ENCODE peak calls at places on chromosomes 11 and 22, in nine cellular contexts. One of them, this sample, is unnamed.

GRCh38 chr11:35261197-35261596 is 122.2 kb downstream of the CD44 start:
- DNase-seq in stimulated activated CD4-positive, alpha-beta T cell treated with anti-CD3 and anti-CD28 coated beads, TNF-alpha, amount 100 ng/mL, for 48 hours: no peak
- DNase-seq in IMR-90: no peak
- DNase-seq in astrocyte of the spinal cord: no peak
- DNase-seq in CD4-positive, alpha-beta memory T cell: no peak
- DNase-seq in NCI-H2107: no peak
- DNase-seq in heart left ventricle: no peak
- DNase-seq in AG04450: no peak
- DNase-seq in Calu3: no peak
- DNase-seq in this sample: no peak

GRCh38 chr11:118153516-118153915 is 893 bp upstream of the SCN4B start:
- DNase-seq in stimulated activated CD4-positive, alpha-beta T cell treated with anti-CD3 and anti-CD28 coated beads, TNF-alpha, amount 100 ng/mL, for 48 hours: no peak
- DNase-seq in IMR-90: no peak
- DNase-seq in astrocyte of the spinal cord: no peak
- DNase-seq in CD4-positive, alpha-beta memory T cell: no peak
- DNase-seq in NCI-H2107: no peak
- DNase-seq in heart left ventricle: peak; percentile 43
- DNase-seq in AG04450: no peak
- DNase-seq in Calu3: no peak
- DNase-seq in this sample: no peak

GRCh38 chr11:65421204-65422103 is 1.1 kb upstream of the NEAT1 start:
- DNase-seq in stimulated activated CD4-positive, alpha-beta T cell treated with anti-CD3 and anti-CD28 coated beads, TNF-alpha, amount 100 ng/mL, for 48 hours: no peak
- DNase-seq in IMR-90: peak; percentile 99
- DNase-seq in astrocyte of the spinal cord: peak; percentile 97
- DNase-seq in CD4-positive, alpha-beta memory T cell: peak; percentile 91
- DNase-seq in NCI-H2107: peak; percentile 82
- DNase-seq in heart left ventricle: peak; percentile 91
- DNase-seq in AG04450: peak; percentile 97
- DNase-seq in Calu3: peak; percentile 88
- DNase-seq in this sample: peak; percentile 97

GRCh38 chr22:47593911-47594311 is 831.5 kb downstream of the TBC1D22A start:
- DNase-seq in stimulated activated CD4-positive, alpha-beta T cell treated with anti-CD3 and anti-CD28 coated beads, TNF-alpha, amount 100 ng/mL, for 48 hours: no peak
- DNase-seq in IMR-90: no peak
- DNase-seq in astrocyte of the spinal cord: no peak
- DNase-seq in CD4-positive, alpha-beta memory T cell: no peak
- DNase-seq in NCI-H2107: no peak
- DNase-seq in heart left ventricle: no peak
- DNase-seq in AG04450: no peak
- DNase-seq in Calu3: no peak
- DNase-seq in this sample: no peak

GRCh38 chr11:119284344-119285157 is 32.4 kb downstream of the MCAM start:
- DNase-seq in stimulated activated CD4-positive, alpha-beta T cell treated with anti-CD3 and anti-CD28 coated beads, TNF-alpha, amount 100 ng/mL, for 48 hours: no peak
- DNase-seq in IMR-90: peak; percentile 47
- DNase-seq in astrocyte of the spinal cord: peak; percentile 55
- DNase-seq in CD4-positive, alpha-beta memory T cell: peak; percentile 63
- DNase-seq in NCI-H2107: no peak
- DNase-seq in heart left ventricle: no peak
- DNase-seq in AG04450: no peak
- DNase-seq in Calu3: peak; percentile 4
- DNase-seq in this sample: no peak

GRCh38 chr22:46081831-46082210 is 68.5 kb upstream of the PPARA start:
- DNase-seq in stimulated activated CD4-positive, alpha-beta T cell treated with anti-CD3 and anti-CD28 coated beads, TNF-alpha, amount 100 ng/mL, for 48 hours: no peak
- DNase-seq in IMR-90: no peak
- DNase-seq in astrocyte of the spinal cord: no peak
- DNase-seq in CD4-positive, alpha-beta memory T cell: no peak
- DNase-seq in NCI-H2107: no peak
- DNase-seq in heart left ventricle: peak; percentile 55
- DNase-seq in AG04450: no peak
- DNase-seq in Calu3: no peak
- DNase-seq in this sample: no peak

GRCh38 chr11:20275987-20276660 is 87.4 kb upstream of the HTATIP2 start:
- DNase-seq in stimulated activated CD4-positive, alpha-beta T cell treated with anti-CD3 and anti-CD28 coated beads, TNF-alpha, amount 100 ng/mL, for 48 hours: no peak
- DNase-seq in IMR-90: no peak
- DNase-seq in astrocyte of the spinal cord: no peak
- DNase-seq in CD4-positive, alpha-beta memory T cell: no peak
- DNase-seq in NCI-H2107: no peak
- DNase-seq in heart left ventricle: no peak
- DNase-seq in AG04450: no peak
- DNase-seq in Calu3: no peak
- DNase-seq in this sample: no peak

GRCh38 chr22:36323182-36323854 is 64.4 kb downstream of the MYH9 start:
- DNase-seq in stimulated activated CD4-positive, alpha-beta T cell treated with anti-CD3 and anti-CD28 coated beads, TNF-alpha, amount 100 ng/mL, for 48 hours: no peak
- DNase-seq in IMR-90: peak; percentile 71
- DNase-seq in astrocyte of the spinal cord: peak; percentile 63
- DNase-seq in CD4-positive, alpha-beta memory T cell: no peak
- DNase-seq in NCI-H2107: peak; percentile 76
- DNase-seq in heart left ventricle: peak; percentile 76
- DNase-seq in AG04450: no peak
- DNase-seq in Calu3: no peak
- DNase-seq in this sample: peak; percentile 38

GRCh38 chr11:114080769-114081168 is 21.3 kb downstream of the ZBTB16 start:
- DNase-seq in stimulated activated CD4-positive, alpha-beta T cell treated with anti-CD3 and anti-CD28 coated beads, TNF-alpha, amount 100 ng/mL, for 48 hours: no peak
- DNase-seq in IMR-90: no peak
- DNase-seq in astrocyte of the spinal cord: no peak
- DNase-seq in CD4-positive, alpha-beta memory T cell: no peak
- DNase-seq in NCI-H2107: no peak
- DNase-seq in heart left ventricle: no peak
- DNase-seq in AG04450: no peak
- DNase-seq in Calu3: no peak
- DNase-seq in this sample: no peak

GRCh38 chr11:45683285-45684058 is 18.1 kb upstream of the CHST1 start:
- DNase-seq in stimulated activated CD4-positive, alpha-beta T cell treated with anti-CD3 and anti-CD28 coated beads, TNF-alpha, amount 100 ng/mL, for 48 hours: no peak
- DNase-seq in IMR-90: no peak
- DNase-seq in astrocyte of the spinal cord: no peak
- DNase-seq in CD4-positive, alpha-beta memory T cell: no peak
- DNase-seq in NCI-H2107: no peak
- DNase-seq in heart left ventricle: no peak
- DNase-seq in AG04450: no peak
- DNase-seq in Calu3: no peak
- DNase-seq in this sample: no peak

GRCh38 chr11:119473226-119473625 is 50.3 kb upstream of the THY1 start:
- DNase-seq in stimulated activated CD4-positive, alpha-beta T cell treated with anti-CD3 and anti-CD28 coated beads, TNF-alpha, amount 100 ng/mL, for 48 hours: no peak
- DNase-seq in IMR-90: no peak
- DNase-seq in astrocyte of the spinal cord: no peak
- DNase-seq in CD4-positive, alpha-beta memory T cell: no peak
- DNase-seq in NCI-H2107: no peak
- DNase-seq in heart left ventricle: no peak
- DNase-seq in AG04450: no peak
- DNase-seq in Calu3: no peak
- DNase-seq in this sample: no peak

GRCh38 chr22:28171713-28172112 is 252.7 kb upstream of the PITPNB start:
- DNase-seq in stimulated activated CD4-positive, alpha-beta T cell treated with anti-CD3 and anti-CD28 coated beads, TNF-alpha, amount 100 ng/mL, for 48 hours: no peak
- DNase-seq in IMR-90: no peak
- DNase-seq in astrocyte of the spinal cord: no peak
- DNase-seq in CD4-positive, alpha-beta memory T cell: no peak
- DNase-seq in NCI-H2107: no peak
- DNase-seq in heart left ventricle: no peak
- DNase-seq in AG04450: no peak
- DNase-seq in Calu3: no peak
- DNase-seq in this sample: no peak

GRCh38 chr22:40426671-40427070 is 56.3 kb downstream of the SGSM3 start:
- DNase-seq in stimulated activated CD4-positive, alpha-beta T cell treated with anti-CD3 and anti-CD28 coated beads, TNF-alpha, amount 100 ng/mL, for 48 hours: no peak
- DNase-seq in IMR-90: peak; percentile 88
- DNase-seq in astrocyte of the spinal cord: peak; percentile 61
- DNase-seq in CD4-positive, alpha-beta memory T cell: no peak
- DNase-seq in NCI-H2107: peak; percentile 56
- DNase-seq in heart left ventricle: no peak
- DNase-seq in AG04450: no peak
- DNase-seq in Calu3: no peak
- DNase-seq in this sample: no peak

GRCh38 chr11:75954039-75954438 is 139.0 kb downstream of the UVRAG start:
- DNase-seq in stimulated activated CD4-positive, alpha-beta T cell treated with anti-CD3 and anti-CD28 coated beads, TNF-alpha, amount 100 ng/mL, for 48 hours: no peak
- DNase-seq in IMR-90: no peak
- DNase-seq in astrocyte of the spinal cord: no peak
- DNase-seq in CD4-positive, alpha-beta memory T cell: no peak
- DNase-seq in NCI-H2107: no peak
- DNase-seq in heart left ventricle: no peak
- DNase-seq in AG04450: no peak
- DNase-seq in Calu3: no peak
- DNase-seq in this sample: no peak

GRCh38 chr22:35766654-35767580 is 49.2 kb downstream of the APOL5 start:
- DNase-seq in stimulated activated CD4-positive, alpha-beta T cell treated with anti-CD3 and anti-CD28 coated beads, TNF-alpha, amount 100 ng/mL, for 48 hours: no peak
- DNase-seq in IMR-90: no peak
- DNase-seq in astrocyte of the spinal cord: peak; percentile 61
- DNase-seq in CD4-positive, alpha-beta memory T cell: no peak
- DNase-seq in NCI-H2107: no peak
- DNase-seq in heart left ventricle: no peak
- DNase-seq in AG04450: no peak
- DNase-seq in Calu3: no peak
- DNase-seq in this sample: no peak

GRCh38 chr11:18472587-18472986 is 16.9 kb downstream of the LDHAL6A start:
- DNase-seq in stimulated activated CD4-positive, alpha-beta T cell treated with anti-CD3 and anti-CD28 coated beads, TNF-alpha, amount 100 ng/mL, for 48 hours: no peak
- DNase-seq in IMR-90: no peak
- DNase-seq in astrocyte of the spinal cord: no peak
- DNase-seq in CD4-positive, alpha-beta memory T cell: no peak
- DNase-seq in NCI-H2107: no peak
- DNase-seq in heart left ventricle: no peak
- DNase-seq in AG04450: no peak
- DNase-seq in Calu3: no peak
- DNase-seq in this sample: no peak

GRCh38 chr11:110161061-110161460 is 67.9 kb downstream of the ZC3H12C start:
- DNase-seq in stimulated activated CD4-positive, alpha-beta T cell treated with anti-CD3 and anti-CD28 coated beads, TNF-alpha, amount 100 ng/mL, for 48 hours: no peak
- DNase-seq in IMR-90: no peak
- DNase-seq in astrocyte of the spinal cord: no peak
- DNase-seq in CD4-positive, alpha-beta memory T cell: no peak
- DNase-seq in NCI-H2107: no peak
- DNase-seq in heart left ventricle: no peak
- DNase-seq in AG04450: no peak
- DNase-seq in Calu3: no peak
- DNase-seq in this sample: no peak

GRCh38 chr22:22553735-22554134 is 5.3 kb downstream of the PRAME start:
- DNase-seq in stimulated activated CD4-positive, alpha-beta T cell treated with anti-CD3 and anti-CD28 coated beads, TNF-alpha, amount 100 ng/mL, for 48 hours: no peak
- DNase-seq in IMR-90: no peak
- DNase-seq in astrocyte of the spinal cord: no peak
- DNase-seq in CD4-positive, alpha-beta memory T cell: no peak
- DNase-seq in NCI-H2107: no peak
- DNase-seq in heart left ventricle: no peak
- DNase-seq in AG04450: no peak
- DNase-seq in Calu3: no peak
- DNase-seq in this sample: no peak

GRCh38 chr11:123587559-123587958 is 66.9 kb downstream of the SCN3B start:
- DNase-seq in stimulated activated CD4-positive, alpha-beta T cell treated with anti-CD3 and anti-CD28 coated beads, TNF-alpha, amount 100 ng/mL, for 48 hours: no peak
- DNase-seq in IMR-90: no peak
- DNase-seq in astrocyte of the spinal cord: no peak
- DNase-seq in CD4-positive, alpha-beta memory T cell: no peak
- DNase-seq in NCI-H2107: no peak
- DNase-seq in heart left ventricle: no peak
- DNase-seq in AG04450: no peak
- DNase-seq in Calu3: no peak
- DNase-seq in this sample: no peak

GRCh38 chr11:65703846-65704245 is 8.2 kb upstream of the KAT5 start:
- DNase-seq in stimulated activated CD4-positive, alpha-beta T cell treated with anti-CD3 and anti-CD28 coated beads, TNF-alpha, amount 100 ng/mL, for 48 hours: no peak
- DNase-seq in IMR-90: no peak
- DNase-seq in astrocyte of the spinal cord: no peak
- DNase-seq in CD4-positive, alpha-beta memory T cell: no peak
- DNase-seq in NCI-H2107: no peak
- DNase-seq in heart left ventricle: no peak
- DNase-seq in AG04450: no peak
- DNase-seq in Calu3: no peak
- DNase-seq in this sample: no peak

GRCh38 chr11:62958547-62959071 is 26.2 kb downstream of the SLC22A6 start:
- DNase-seq in stimulated activated CD4-positive, alpha-beta T cell treated with anti-CD3 and anti-CD28 coated beads, TNF-alpha, amount 100 ng/mL, for 48 hours: no peak
- DNase-seq in IMR-90: peak; percentile 21
- DNase-seq in astrocyte of the spinal cord: peak; percentile 20
- DNase-seq in CD4-positive, alpha-beta memory T cell: no peak
- DNase-seq in NCI-H2107: no peak
- DNase-seq in heart left ventricle: no peak
- DNase-seq in AG04450: peak; percentile 4
- DNase-seq in Calu3: no peak
- DNase-seq in this sample: no peak

GRCh38 chr22:18067548-18068341 is 10.0 kb upstream of the PEX26 start:
- DNase-seq in stimulated activated CD4-positive, alpha-beta T cell treated with anti-CD3 and anti-CD28 coated beads, TNF-alpha, amount 100 ng/mL, for 48 hours: no peak
- DNase-seq in IMR-90: no peak
- DNase-seq in astrocyte of the spinal cord: no peak
- DNase-seq in CD4-positive, alpha-beta memory T cell: no peak
- DNase-seq in NCI-H2107: no peak
- DNase-seq in heart left ventricle: no peak
- DNase-seq in AG04450: no peak
- DNase-seq in Calu3: no peak
- DNase-seq in this sample: no peak

GRCh38 chr11:126502982-126503381 is 147.5 kb downstream of the ST3GAL4 start:
- DNase-seq in stimulated activated CD4-positive, alpha-beta T cell treated with anti-CD3 and anti-CD28 coated beads, TNF-alpha, amount 100 ng/mL, for 48 hours: no peak
- DNase-seq in IMR-90: no peak
- DNase-seq in astrocyte of the spinal cord: no peak
- DNase-seq in CD4-positive, alpha-beta memory T cell: no peak
- DNase-seq in NCI-H2107: no peak
- DNase-seq in heart left ventricle: no peak
- DNase-seq in AG04450: no peak
- DNase-seq in Calu3: no peak
- DNase-seq in this sample: no peak

GRCh38 chr11:119423459-119424254 is 685 bp upstream of the THY1 start:
- DNase-seq in stimulated activated CD4-positive, alpha-beta T cell treated with anti-CD3 and anti-CD28 coated beads, TNF-alpha, amount 100 ng/mL, for 48 hours: no peak
- DNase-seq in IMR-90: peak; percentile 13
- DNase-seq in astrocyte of the spinal cord: no peak
- DNase-seq in CD4-positive, alpha-beta memory T cell: no peak
- DNase-seq in NCI-H2107: no peak
- DNase-seq in heart left ventricle: no peak
- DNase-seq in AG04450: no peak
- DNase-seq in Calu3: no peak
- DNase-seq in this sample: no peak

GRCh38 chr11:94103476-94103875 is 25.2 kb upstream of the PANX1 start:
- DNase-seq in stimulated activated CD4-positive, alpha-beta T cell treated with anti-CD3 and anti-CD28 coated beads, TNF-alpha, amount 100 ng/mL, for 48 hours: no peak
- DNase-seq in IMR-90: no peak
- DNase-seq in astrocyte of the spinal cord: no peak
- DNase-seq in CD4-positive, alpha-beta memory T cell: no peak
- DNase-seq in NCI-H2107: no peak
- DNase-seq in heart left ventricle: no peak
- DNase-seq in AG04450: no peak
- DNase-seq in Calu3: no peak
- DNase-seq in this sample: no peak

This sample was measured in DMS79.